ENCODE peak calls at places on chromosomes 13 and 19, in four cellular contexts. One of them, this sample, is unnamed.

GRCh38 chr19:17873661-17874422 is 2.1 kb downstream of the SLC5A5 start:
- DNase-seq in body of pancreas: peak; percentile 34
- DNase-seq in uterus: no peak
- DNase-seq in cardiac fibroblast: peak; percentile 27
- DNase-seq in this sample: peak; percentile 50

GRCh38 chr13:20782116-20782708 is 8.5 kb upstream of the EEF1AKMT1 start:
- DNase-seq in cardiac fibroblast: no peak
- DNase-seq in uterus: no peak
- DNase-seq in body of pancreas: no peak
- DNase-seq in this sample: no peak

GRCh38 chr19:662207-662961 is 630 bp downstream of the RNF126 start:
- DNase-seq in uterus: no peak
- DNase-seq in body of pancreas: peak; percentile 77
- DNase-seq in cardiac fibroblast: peak; percentile 41
- DNase-seq in this sample: peak; percentile 62

GRCh38 chr13:73851104-73851503 is 283.1 kb downstream of the KLF12 start:
- DNase-seq in cardiac fibroblast: peak; percentile 49
- DNase-seq in uterus: no peak
- DNase-seq in body of pancreas: no peak
- DNase-seq in this sample: no peak

GRCh38 chr19:43634877-43635560 is 4.6 kb downstream of the CADM4 start:
- DNase-seq in uterus: no peak
- DNase-seq in cardiac fibroblast: peak; percentile 61
- DNase-seq in body of pancreas: peak; percentile 11
- DNase-seq in this sample: no peak

GRCh38 chr13:20188649-20189553 is 3.8 kb downstream of the GJB2 start:
- DNase-seq in uterus: no peak
- DNase-seq in body of pancreas: peak; percentile 20
- DNase-seq in cardiac fibroblast: no peak
- DNase-seq in this sample: no peak

GRCh38 chr13:30924321-30924720 is 8.1 kb upstream of the TEX26 start:
- DNase-seq in uterus: no peak
- DNase-seq in cardiac fibroblast: no peak
- DNase-seq in body of pancreas: no peak
- DNase-seq in this sample: no peak

GRCh38 chr13:96629331-96629730 is 364.9 kb downstream of the OXGR1 start:
- DNase-seq in uterus: no peak
- DNase-seq in body of pancreas: no peak
- DNase-seq in cardiac fibroblast: peak; percentile 70
- DNase-seq in this sample: no peak

GRCh38 chr19:3142292-3142670 is 6.4 kb downstream of the GNA15 start:
- DNase-seq in cardiac fibroblast: peak; percentile 95
- DNase-seq in body of pancreas: peak; percentile 35
- DNase-seq in uterus: no peak
- DNase-seq in this sample: no peak

GRCh38 chr13:109297628-109298027 is 488.8 kb downstream of the IRS2 start:
- DNase-seq in uterus: no peak
- DNase-seq in cardiac fibroblast: peak; percentile 92
- DNase-seq in body of pancreas: no peak
- DNase-seq in this sample: no peak

GRCh38 chr13:108919036-108919907 is 289.9 kb downstream of the MYO16 start:
- DNase-seq in cardiac fibroblast: peak; percentile 46
- DNase-seq in uterus: no peak
- DNase-seq in body of pancreas: no peak
- DNase-seq in this sample: no peak

GRCh38 chr19:49437231-49437630 is 4.1 kb downstream of the SLC17A7 start:
- DNase-seq in body of pancreas: no peak
- DNase-seq in cardiac fibroblast: no peak
- DNase-seq in uterus: no peak
- DNase-seq in this sample: no peak

GRCh38 chr19:31127132-31127967 is 221.9 kb downstream of the TSHZ3 start:
- DNase-seq in uterus: peak; percentile 33
- DNase-seq in body of pancreas: no peak
- DNase-seq in cardiac fibroblast: peak; percentile 94
- DNase-seq in this sample: no peak

GRCh38 chr19:50427997-50428425 is 4.7 kb upstream of the MYBPC2 start:
- DNase-seq in cardiac fibroblast: peak; percentile 64
- DNase-seq in body of pancreas: peak; percentile 90
- DNase-seq in uterus: peak; percentile 67
- DNase-seq in this sample: peak; percentile 68

GRCh38 chr13:94710881-94711560 is 1.3 kb downstream of the SOX21 start:
- DNase-seq in body of pancreas: no peak
- DNase-seq in cardiac fibroblast: no peak
- DNase-seq in uterus: no peak
- DNase-seq in this sample: no peak

GRCh38 chr19:4393947-4394590 is 6.3 kb downstream of the SH3GL1 start:
- DNase-seq in cardiac fibroblast: no peak
- DNase-seq in uterus: no peak
- DNase-seq in body of pancreas: no peak
- DNase-seq in this sample: no peak

GRCh38 chr13:32581177-32581786 is 5.0 kb upstream of the PDS5B start:
- DNase-seq in body of pancreas: no peak
- DNase-seq in cardiac fibroblast: peak; percentile 61
- DNase-seq in uterus: no peak
- DNase-seq in this sample: no peak

GRCh38 chr13:23969672-23970071 is 72.4 kb upstream of the C1QTNF9B start:
- DNase-seq in cardiac fibroblast: no peak
- DNase-seq in uterus: no peak
- DNase-seq in body of pancreas: no peak
- DNase-seq in this sample: no peak

GRCh38 chr19:48135411-48135810 is 24.8 kb upstream of the PLA2G4C start:
- DNase-seq in uterus: no peak
- DNase-seq in cardiac fibroblast: no peak
- DNase-seq in body of pancreas: no peak
- DNase-seq in this sample: no peak

GRCh38 chr19:17243340-17243853 is 2.3 kb downstream of the NR2F6 start:
- DNase-seq in body of pancreas: peak; percentile 38
- DNase-seq in uterus: no peak
- DNase-seq in cardiac fibroblast: no peak
- DNase-seq in this sample: no peak

GRCh38 chr13:99765869-99766268 is 205.7 kb downstream of the ZIC5 start:
- DNase-seq in cardiac fibroblast: no peak
- DNase-seq in uterus: no peak
- DNase-seq in body of pancreas: no peak
- DNase-seq in this sample: no peak

GRCh38 chr13:20395061-20395916 is 130.4 kb downstream of the CRYL1 start:
- DNase-seq in body of pancreas: no peak
- DNase-seq in uterus: no peak
- DNase-seq in cardiac fibroblast: no peak
- DNase-seq in this sample: no peak

GRCh38 chr13:89936256-89936655 is 1411.2 kb upstream of the MIR17HG start:
- DNase-seq in cardiac fibroblast: no peak
- DNase-seq in uterus: no peak
- DNase-seq in body of pancreas: no peak
- DNase-seq in this sample: no peak

GRCh38 chr19:15419413-15420025 is 731 bp upstream of the AKAP8L start:
- DNase-seq in body of pancreas: no peak
- DNase-seq in uterus: no peak
- DNase-seq in cardiac fibroblast: peak; percentile 28
- DNase-seq in this sample: no peak

GRCh38 chr13:108083056-108083455 is 132.3 kb downstream of the LIG4 start:
- DNase-seq in cardiac fibroblast: no peak
- DNase-seq in body of pancreas: no peak
- DNase-seq in uterus: no peak
- DNase-seq in this sample: no peak

DNA sequence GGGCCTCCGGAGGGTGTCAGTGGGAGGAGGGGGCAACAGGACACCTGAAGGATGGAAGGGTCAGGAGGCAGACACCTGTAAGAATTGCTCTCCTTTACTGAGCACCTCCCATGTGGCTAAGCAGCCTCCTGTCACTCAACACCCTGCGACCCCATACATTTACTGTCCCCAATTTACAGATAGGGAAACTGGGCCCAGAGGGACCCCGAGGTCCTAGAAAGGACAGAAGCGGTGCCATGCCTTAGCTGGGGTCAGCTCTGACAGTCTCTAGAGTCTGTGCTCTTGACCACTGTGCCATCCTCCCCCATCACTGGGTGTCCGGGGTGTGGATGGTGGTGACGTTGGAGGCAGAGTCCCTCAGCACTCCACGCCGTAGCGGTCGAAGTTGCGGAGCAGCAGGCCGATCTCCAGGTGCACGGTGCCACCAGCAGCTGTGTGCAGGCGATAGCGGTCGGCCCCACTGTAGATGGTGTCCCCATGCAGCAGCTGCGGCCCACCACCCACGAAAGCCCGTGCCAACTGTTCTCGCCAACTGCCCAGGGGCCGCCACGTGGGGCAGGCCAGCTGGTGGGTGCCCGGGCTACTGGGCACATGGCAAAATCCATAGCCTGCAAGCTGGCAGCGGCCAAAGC is 737 bp upstream of the TGFB1 start:
- DNase-seq in body of pancreas: no peak
- DNase-seq in cardiac fibroblast: no peak
- DNase-seq in uterus: peak; percentile 28
- DNase-seq in this sample: no peak
- TF ChIP-seq CTCF in body of pancreas: no peak
- TF ChIP-seq CTCF in cardiac fibroblast: no peak
- TF ChIP-seq CTCF in uterus: no peak
- TF ChIP-seq CTCF in this sample: no peak

GRCh38 chr19:7170983-7171382 is 101.5 kb downstream of the ZNF557 start:
- DNase-seq in body of pancreas: no peak
- DNase-seq in cardiac fibroblast: no peak
- DNase-seq in uterus: no peak
- DNase-seq in this sample: no peak
- TF ChIP-seq CTCF in body of pancreas: no peak
- TF ChIP-seq CTCF in cardiac fibroblast: no peak
- TF ChIP-seq CTCF in uterus: no peak
- TF ChIP-seq CTCF in this sample: no peak

GRCh38 chr13:27709779-27710178 is 82.5 kb upstream of the GSX1 start:
- DNase-seq in uterus: no peak
- DNase-seq in body of pancreas: no peak
- DNase-seq in cardiac fibroblast: no peak
- DNase-seq in this sample: no peak

GRCh38 chr13:27708325-27708724 is 84.0 kb upstream of the GSX1 start:
- DNase-seq in cardiac fibroblast: no peak
- DNase-seq in body of pancreas: no peak
- DNase-seq in uterus: no peak
- DNase-seq in this sample: no peak

GRCh38 chr13:27713767-27714166 is 78.5 kb upstream of the GSX1 start:
- DNase-seq in body of pancreas: no peak
- DNase-seq in uterus: no peak
- DNase-seq in cardiac fibroblast: no peak
- DNase-seq in this sample: no peak

GRCh38 chr13:27712421-27712820 is 79.9 kb upstream of the GSX1 start:
- DNase-seq in body of pancreas: peak; percentile 64
- DNase-seq in cardiac fibroblast: peak; percentile 12
- DNase-seq in uterus: no peak
- DNase-seq in this sample: no peak
- TF ChIP-seq CTCF in body of pancreas: peak; percentile 23
- TF ChIP-seq CTCF in cardiac fibroblast: no peak
- TF ChIP-seq CTCF in uterus: no peak
- TF ChIP-seq CTCF in this sample: no peak

GRCh38 chr19:10866495-10866894 is 4.9 kb upstream of the CARM1 start:
- DNase-seq in cardiac fibroblast: no peak
- DNase-seq in body of pancreas: no peak
- DNase-seq in uterus: no peak
- DNase-seq in this sample: no peak

GRCh38 chr19:10861118-10861651 is 10.2 kb upstream of the CARM1 start:
- DNase-seq in uterus: no peak
- DNase-seq in body of pancreas: peak; percentile 51
- DNase-seq in cardiac fibroblast: peak; percentile 50
- DNase-seq in this sample: no peak

GRCh38 chr19:10863107-10863700 is 8.1 kb upstream of the CARM1 start:
- DNase-seq in body of pancreas: peak; percentile 52
- DNase-seq in cardiac fibroblast: peak; percentile 64
- DNase-seq in uterus: no peak
- DNase-seq in this sample: no peak

GRCh38 chr19:10862561-10863106 is 8.7 kb upstream of the CARM1 start:
- DNase-seq in cardiac fibroblast: no peak
- DNase-seq in body of pancreas: no peak
- DNase-seq in uterus: no peak
- DNase-seq in this sample: no peak

GRCh38 chr19:10864538-10864899 is 6.8 kb upstream of the CARM1 start:
- DNase-seq in body of pancreas: peak; percentile 89
- DNase-seq in uterus: peak; percentile 85
- DNase-seq in cardiac fibroblast: peak; percentile 79
- DNase-seq in this sample: peak; percentile 68
- TF ChIP-seq CTCF in body of pancreas: peak; percentile 90
- TF ChIP-seq CTCF in uterus: peak; percentile 87
- TF ChIP-seq CTCF in cardiac fibroblast: peak; percentile 88
- TF ChIP-seq CTCF in this sample: peak; percentile 27

DNA sequence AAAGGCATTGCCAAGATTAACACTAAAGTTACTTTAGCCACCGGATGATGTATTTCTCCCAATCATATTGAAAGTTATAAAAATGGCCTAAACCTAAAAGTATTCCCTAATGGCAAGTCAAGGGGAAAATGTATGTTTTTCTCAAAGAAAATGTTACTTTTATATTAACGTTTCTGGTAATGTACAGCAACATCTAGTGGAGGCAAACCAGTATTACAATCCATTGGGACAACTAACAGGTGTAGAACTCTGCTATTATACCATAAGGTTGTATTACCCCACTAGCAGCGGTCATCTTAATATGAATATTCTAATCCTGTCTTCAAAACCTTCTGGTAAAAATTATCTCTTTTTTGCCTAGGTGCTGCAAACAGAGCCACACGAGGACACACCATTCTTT is 69.2 kb downstream of the ZNF100 start:
- DNase-seq in cardiac fibroblast: peak; percentile 42
- DNase-seq in body of pancreas: peak; percentile 46
- DNase-seq in uterus: no peak
- DNase-seq in this sample: no peak
- TF ChIP-seq CTCF in cardiac fibroblast: peak; percentile 37
- TF ChIP-seq CTCF in body of pancreas: peak; percentile 80
- TF ChIP-seq CTCF in uterus: peak; percentile 78
- TF ChIP-seq CTCF in this sample: no peak

GRCh38 chr19:39833464-39834286 is at the start of gene DYRK1B:
- DNase-seq in body of pancreas: peak; percentile 98
- DNase-seq in uterus: peak; percentile 96
- DNase-seq in cardiac fibroblast: peak; percentile 98
- DNase-seq in this sample: peak; percentile 90
- TF ChIP-seq CTCF in body of pancreas: no peak
- TF ChIP-seq CTCF in uterus: peak; percentile 4
- TF ChIP-seq CTCF in cardiac fibroblast: no peak
- TF ChIP-seq CTCF in this sample: no peak

GRCh38 chr19:2039082-2039958 is 11.7 kb downstream of the MKNK2 start:
- DNase-seq in uterus: no peak
- DNase-seq in cardiac fibroblast: no peak
- DNase-seq in body of pancreas: no peak
- DNase-seq in this sample: peak; percentile 25
- TF ChIP-seq CTCF in uterus: no peak
- TF ChIP-seq CTCF in cardiac fibroblast: no peak
- TF ChIP-seq CTCF in body of pancreas: no peak
- TF ChIP-seq CTCF in this sample: no peak

GRCh38 chr13:106500450-106500849 is 35.0 kb downstream of the EFNB2 start:
- DNase-seq in cardiac fibroblast: peak; percentile 18
- DNase-seq in body of pancreas: no peak
- DNase-seq in uterus: no peak
- DNase-seq in this sample: no peak
- TF ChIP-seq CTCF in cardiac fibroblast: no peak
- TF ChIP-seq CTCF in body of pancreas: no peak
- TF ChIP-seq CTCF in uterus: no peak
- TF ChIP-seq CTCF in this sample: no peak

This sample was measured in activated B cell treated with CpG ODN at 0.5 μM for 24 hours.